ENCODE peak calls at places on chromosomes 16 and 17, in eight cellular contexts. E is heart right ventricle; J is heart left ventricle; M is aorta; Z is CD8-positive, alpha-beta memory T cell; A is BE2C; U is PC-9; H is IMR-90. O is an unnamed sample.

GRCh38 chr16:53775821-53776431 is 72.0 kb downstream of the FTO start:
- DNase-seq in M (no peak), Z (no peak), J (peak; percentile 32), E (peak; percentile 14), H (peak; percentile 91), A (no peak), U (peak; percentile 94), O (no peak)

GRCh38 chr16:3187798-3188674 is at the start of gene OR1F1:
- DNase-seq in H (peak; percentile 80), M (no peak), J (no peak), U (peak; percentile 80), Z (peak; percentile 34), E (no peak), A (peak; percentile 70), O (no peak)

GRCh38 chr17:1229354-1229890 is 40.8 kb upstream of the BHLHA9 start:
- DNase-seq in A (no peak), U (no peak), H (no peak), Z (peak; percentile 42), E (peak; percentile 70), J (peak; percentile 79), M (peak; percentile 89), O (no peak)

GRCh38 chr16:84739349-84740124 is 39.7 kb downstream of the USP10 start:
- DNase-seq in M (no peak), Z (no peak), H (peak; percentile 97), U (no peak), A (no peak), E (no peak), J (no peak), O (no peak)

GRCh38 chr16:48489376-48489775 is 104.2 kb upstream of the SIAH1 start:
- DNase-seq in J (no peak), U (no peak), Z (no peak), M (no peak), A (no peak), H (no peak), E (no peak), O (no peak)

GRCh38 chr17:45310380-45311324 is 6.2 kb downstream of the MAP3K14 start:
- DNase-seq in U (peak; percentile 76), E (peak; percentile 58), H (no peak), M (no peak), Z (no peak), A (no peak), J (peak; percentile 71), O (no peak)

GRCh38 chr17:29162082-29162908 is 17.9 kb downstream of the MYO18A start:
- DNase-seq in E (no peak), J (no peak), U (no peak), M (no peak), Z (no peak), A (no peak), H (no peak), O (no peak)

GRCh38 chr17:69761011-69761410 is 314.0 kb upstream of the KCNJ16 start:
- DNase-seq in U (no peak), E (no peak), Z (no peak), A (no peak), H (peak; percentile 41), M (no peak), J (no peak), O (no peak)

GRCh38 chr17:51627776-51628175 is 367.4 kb downstream of the UTP18 start:
- DNase-seq in J (no peak), U (no peak), E (no peak), Z (no peak), H (no peak), M (no peak), A (no peak), O (no peak)

GRCh38 chr17:38543403-38544174 is 62.2 kb downstream of the SRCIN1 start:
- DNase-seq in H (no peak), M (no peak), E (no peak), J (no peak), A (no peak), Z (no peak), U (no peak), O (no peak)

DNA sequence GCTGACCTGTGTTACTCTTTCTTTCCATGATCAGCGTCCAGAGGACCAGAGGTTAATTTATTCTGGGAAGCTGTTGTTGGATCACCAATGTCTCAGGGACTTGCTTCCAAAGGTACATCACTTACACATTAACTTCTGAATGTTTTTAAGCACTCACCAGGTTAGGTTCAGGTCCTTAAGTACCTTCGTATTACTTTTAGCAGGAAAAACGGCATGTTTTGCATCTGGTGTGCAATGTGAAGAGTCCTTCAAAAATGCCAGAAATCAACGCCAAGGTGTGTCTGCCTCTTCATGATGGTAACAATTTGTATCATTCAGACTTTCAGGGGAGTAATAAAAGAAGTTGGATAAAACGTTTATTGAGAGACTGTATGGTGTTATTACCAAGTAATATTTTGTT is 3.3 kb downstream of the HERPUD1 start:
- DNase-seq in E (no peak), J (no peak), Z (no peak), M (no peak), H (no peak), U (no peak), A (no peak), O (no peak)
- H3K4me1 ChIP-seq in E (peaks cover 55% of the 10 kb centered on the region), J (peaks cover 33% of the 10 kb centered on the region), Z (peaks cover 73% of the 10 kb centered on the region), M (no peaks in the 10 kb centered on the region), H (peaks cover 8% of the 10 kb centered on the region), U (peaks cover 25% of the 10 kb centered on the region), A (peaks cover 19% of the 10 kb centered on the region), O (peaks cover 30% of the 10 kb centered on the region)

GRCh38 chr16:86509759-86510464 is 415 bp upstream of the FOXF1 start:
- DNase-seq in E (peak; percentile 54), Z (no peak), H (peak; percentile 96), J (peak; percentile 44), U (no peak), M (peak; percentile 84), A (no peak), O (no peak)

GRCh38 chr16:86507173-86508027 is 2.9 kb upstream of the FOXF1 start:
- DNase-seq in Z (no peak), M (no peak), J (no peak), A (no peak), H (peak; percentile 55), U (no peak), E (no peak), O (peak; percentile 51)

GRCh38 chr16:86505899-86506864 is 4.1 kb upstream of the FOXF1 start:
- DNase-seq in H (peak; percentile 27), J (no peak), E (no peak), M (no peak), U (no peak), A (no peak), Z (no peak), O (no peak)

GRCh38 chr16:86508947-86509758 is 1.2 kb upstream of the FOXF1 start:
- DNase-seq in J (peak; percentile 60), U (no peak), Z (no peak), M (peak; percentile 87), E (peak; percentile 63), H (peak; percentile 89), A (no peak), O (no peak)

GRCh38 chr16:86508028-86508946 is 2.0 kb upstream of the FOXF1 start:
- DNase-seq in J (no peak), Z (no peak), M (no peak), H (no peak), A (no peak), E (no peak), U (no peak), O (peak; percentile 60)
- H3K4me3 ChIP-seq in J (peak overlapping the region; percentile 63), Z (no peak overlapping the region), M (peak overlapping the region; percentile 53), H (peak overlapping the region; percentile 98), A (no peak overlapping the region), E (peak overlapping the region; percentile 43), U (no peak overlapping the region), O (no peak overlapping the region)

DNA sequence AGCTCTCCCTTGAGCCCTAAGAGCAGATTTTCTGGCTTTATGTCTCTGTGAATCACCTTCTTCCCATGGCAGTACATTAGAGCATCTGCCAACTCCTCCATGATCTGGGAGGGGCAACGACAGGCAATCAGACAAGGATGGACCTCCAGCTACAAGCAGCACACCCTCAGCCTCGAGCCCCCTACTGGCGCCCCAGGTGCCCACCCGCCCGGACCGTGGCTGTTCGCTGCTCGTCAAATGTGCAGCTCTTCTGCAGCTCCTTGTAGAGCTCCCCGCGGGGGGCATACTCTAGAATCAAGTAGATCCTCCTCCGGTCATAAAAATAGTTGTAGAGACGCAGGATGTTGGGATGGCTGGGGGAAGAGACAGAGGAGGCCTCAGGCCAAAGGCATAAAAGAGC is 3.8 kb downstream of the AURKB start:
- DNase-seq in M (no peak), H (no peak), U (no peak), A (no peak), J (no peak), Z (no peak), E (no peak), O (no peak)
- H3K36me3 ChIP-seq in M (no peaks in the 10 kb centered on the region), H (no peaks in the 10 kb centered on the region), U (no peaks in the 10 kb centered on the region), A (peaks cover 32% of the 10 kb centered on the region), J (no peaks in the 10 kb centered on the region), Z (no peaks in the 10 kb centered on the region), E (no peaks in the 10 kb centered on the region), O (peaks cover 58% of the 10 kb centered on the region)

GRCh38 chr17:75906143-75906884 is 1.6 kb upstream of the MRPL38 start:
- DNase-seq in J (no peak), M (no peak), H (no peak), Z (no peak), E (no peak), A (no peak), U (no peak), O (no peak)
- H3K4me1 ChIP-seq in J (peaks cover 15% of the 10 kb centered on the region), M (no peaks in the 10 kb centered on the region), H (peaks cover 4% of the 10 kb centered on the region), Z (peaks cover 13% of the 10 kb centered on the region), E (peaks cover 22% of the 10 kb centered on the region), A (peaks cover 14% of the 10 kb centered on the region), U (peaks cover 12% of the 10 kb centered on the region), O (peaks cover 20% of the 10 kb centered on the region)

GRCh38 chr17:76869209-76869877 is 1.1 kb downstream of the MGAT5B start:
- DNase-seq in E (no peak), Z (no peak), A (peak; percentile 69), J (no peak), M (no peak), H (no peak), U (no peak), O (no peak)
- H3K4me3 ChIP-seq in E (no peak overlapping the region), Z (no peak overlapping the region), A (peak overlapping the region; percentile 79), J (peak overlapping the region; percentile 40), M (no peak overlapping the region), H (no peak overlapping the region), U (peak overlapping the region; percentile 48), O (peak overlapping the region; percentile 65)

O was measured in RWPE2.